ENCODE peak calls at places on chromosomes 4 and X, in ten cellular contexts. One of them, this sample, is unnamed.

GRCh38 chr4:1492636-1493539 is 86.6 kb upstream of the NKX1-1 start:
- DNase-seq in endothelial cell of umbilical vein: no peak
- DNase-seq in astrocyte of the spinal cord: no peak
- DNase-seq in CD8-positive, alpha-beta T cell: no peak
- DNase-seq in dorsolateral prefrontal cortex: peak
- DNase-seq in SK-N-SH: peak
- DNase-seq in body of pancreas: peak
- DNase-seq in breast epithelium: no peak
- DNase-seq in WERI-Rb-1: peak
- DNase-seq in upper lobe of right lung: peak
- DNase-seq in this sample: no peak

GRCh38 chr4:83661359-83661758 is 125.5 kb downstream of the GPAT3 start:
- DNase-seq in endothelial cell of umbilical vein: no peak
- DNase-seq in astrocyte of the spinal cord: no peak
- DNase-seq in CD8-positive, alpha-beta T cell: no peak
- DNase-seq in dorsolateral prefrontal cortex: no peak
- DNase-seq in SK-N-SH: no peak
- DNase-seq in body of pancreas: no peak
- DNase-seq in breast epithelium: no peak
- DNase-seq in WERI-Rb-1: no peak
- DNase-seq in upper lobe of right lung: no peak
- DNase-seq in this sample: no peak

GRCh38 chr4:142648378-142648777 is 197.7 kb downstream of the INPP4B start:
- DNase-seq in endothelial cell of umbilical vein: no peak
- DNase-seq in astrocyte of the spinal cord: no peak
- DNase-seq in CD8-positive, alpha-beta T cell: no peak
- DNase-seq in dorsolateral prefrontal cortex: no peak
- DNase-seq in SK-N-SH: no peak
- DNase-seq in body of pancreas: no peak
- DNase-seq in breast epithelium: no peak
- DNase-seq in WERI-Rb-1: no peak
- DNase-seq in upper lobe of right lung: no peak
- DNase-seq in this sample: no peak

GRCh38 chr4:55435136-55435535 is 39.4 kb downstream of the TMEM165 start:
- DNase-seq in endothelial cell of umbilical vein: peak
- DNase-seq in astrocyte of the spinal cord: peak
- DNase-seq in CD8-positive, alpha-beta T cell: no peak
- DNase-seq in dorsolateral prefrontal cortex: no peak
- DNase-seq in SK-N-SH: no peak
- DNase-seq in body of pancreas: no peak
- DNase-seq in breast epithelium: no peak
- DNase-seq in WERI-Rb-1: no peak
- DNase-seq in upper lobe of right lung: no peak
- DNase-seq in this sample: peak

GRCh38 chrX:9456250-9457074 is 8.4 kb upstream of the TBL1X start:
- DNase-seq in endothelial cell of umbilical vein: no peak
- DNase-seq in astrocyte of the spinal cord: no peak
- DNase-seq in CD8-positive, alpha-beta T cell: no peak
- DNase-seq in dorsolateral prefrontal cortex: no peak
- DNase-seq in SK-N-SH: no peak
- DNase-seq in body of pancreas: no peak
- DNase-seq in breast epithelium: no peak
- DNase-seq in WERI-Rb-1: no peak
- DNase-seq in upper lobe of right lung: no peak
- DNase-seq in this sample: no peak

GRCh38 chrX:1679238-1679637 is 64.4 kb downstream of the ASMT start:
- DNase-seq in endothelial cell of umbilical vein: no peak
- DNase-seq in astrocyte of the spinal cord: peak
- DNase-seq in CD8-positive, alpha-beta T cell: peak
- DNase-seq in dorsolateral prefrontal cortex: no peak
- DNase-seq in SK-N-SH: no peak
- DNase-seq in body of pancreas: no peak
- DNase-seq in breast epithelium: no peak
- DNase-seq in WERI-Rb-1: no peak
- DNase-seq in upper lobe of right lung: no peak
- DNase-seq in this sample: no peak

GRCh38 chr4:1396806-1397455 is 9.3 kb downstream of the NKX1-1 start:
- DNase-seq in endothelial cell of umbilical vein: no peak
- DNase-seq in astrocyte of the spinal cord: no peak
- DNase-seq in CD8-positive, alpha-beta T cell: no peak
- DNase-seq in dorsolateral prefrontal cortex: peak
- DNase-seq in SK-N-SH: peak
- DNase-seq in body of pancreas: no peak
- DNase-seq in breast epithelium: no peak
- DNase-seq in WERI-Rb-1: peak
- DNase-seq in upper lobe of right lung: peak
- DNase-seq in this sample: no peak

GRCh38 chr4:182898479-182898799 is 18.7 kb downstream of the DCTD start:
- DNase-seq in endothelial cell of umbilical vein: no peak
- DNase-seq in astrocyte of the spinal cord: no peak
- DNase-seq in CD8-positive, alpha-beta T cell: no peak
- DNase-seq in dorsolateral prefrontal cortex: no peak
- DNase-seq in SK-N-SH: no peak
- DNase-seq in body of pancreas: no peak
- DNase-seq in breast epithelium: no peak
- DNase-seq in WERI-Rb-1: no peak
- DNase-seq in upper lobe of right lung: no peak
- DNase-seq in this sample: no peak

GRCh38 chrX:147405764-147406163 is 506.0 kb upstream of the FMR1 start:
- DNase-seq in endothelial cell of umbilical vein: no peak
- DNase-seq in astrocyte of the spinal cord: no peak
- DNase-seq in CD8-positive, alpha-beta T cell: no peak
- DNase-seq in dorsolateral prefrontal cortex: no peak
- DNase-seq in SK-N-SH: no peak
- DNase-seq in body of pancreas: no peak
- DNase-seq in breast epithelium: no peak
- DNase-seq in WERI-Rb-1: no peak
- DNase-seq in upper lobe of right lung: no peak
- DNase-seq in this sample: no peak

GRCh38 chr4:118034061-118034785 is at the start of gene NDST3:
- DNase-seq in endothelial cell of umbilical vein: peak
- DNase-seq in astrocyte of the spinal cord: peak
- DNase-seq in CD8-positive, alpha-beta T cell: no peak
- DNase-seq in dorsolateral prefrontal cortex: peak
- DNase-seq in SK-N-SH: peak
- DNase-seq in body of pancreas: peak
- DNase-seq in breast epithelium: peak
- DNase-seq in WERI-Rb-1: peak
- DNase-seq in upper lobe of right lung: peak
- DNase-seq in this sample: peak

GRCh38 chr4:135538698-135539097 is 1337.1 kb upstream of the PABPC4L start:
- DNase-seq in endothelial cell of umbilical vein: no peak
- DNase-seq in astrocyte of the spinal cord: no peak
- DNase-seq in CD8-positive, alpha-beta T cell: no peak
- DNase-seq in dorsolateral prefrontal cortex: no peak
- DNase-seq in SK-N-SH: no peak
- DNase-seq in body of pancreas: no peak
- DNase-seq in breast epithelium: no peak
- DNase-seq in WERI-Rb-1: no peak
- DNase-seq in upper lobe of right lung: no peak
- DNase-seq in this sample: no peak

GRCh38 chrX:38086451-38087215 is 80.3 kb downstream of the SYTL5 start:
- DNase-seq in endothelial cell of umbilical vein: no peak
- DNase-seq in astrocyte of the spinal cord: no peak
- DNase-seq in CD8-positive, alpha-beta T cell: no peak
- DNase-seq in dorsolateral prefrontal cortex: no peak
- DNase-seq in SK-N-SH: no peak
- DNase-seq in body of pancreas: no peak
- DNase-seq in breast epithelium: no peak
- DNase-seq in WERI-Rb-1: no peak
- DNase-seq in upper lobe of right lung: no peak
- DNase-seq in this sample: peak

GRCh38 chr4:176584031-176584430 is 208.7 kb downstream of the VEGFC start:
- DNase-seq in endothelial cell of umbilical vein: no peak
- DNase-seq in astrocyte of the spinal cord: peak
- DNase-seq in CD8-positive, alpha-beta T cell: no peak
- DNase-seq in dorsolateral prefrontal cortex: no peak
- DNase-seq in SK-N-SH: no peak
- DNase-seq in body of pancreas: no peak
- DNase-seq in breast epithelium: no peak
- DNase-seq in WERI-Rb-1: no peak
- DNase-seq in upper lobe of right lung: no peak
- DNase-seq in this sample: no peak

DNA sequence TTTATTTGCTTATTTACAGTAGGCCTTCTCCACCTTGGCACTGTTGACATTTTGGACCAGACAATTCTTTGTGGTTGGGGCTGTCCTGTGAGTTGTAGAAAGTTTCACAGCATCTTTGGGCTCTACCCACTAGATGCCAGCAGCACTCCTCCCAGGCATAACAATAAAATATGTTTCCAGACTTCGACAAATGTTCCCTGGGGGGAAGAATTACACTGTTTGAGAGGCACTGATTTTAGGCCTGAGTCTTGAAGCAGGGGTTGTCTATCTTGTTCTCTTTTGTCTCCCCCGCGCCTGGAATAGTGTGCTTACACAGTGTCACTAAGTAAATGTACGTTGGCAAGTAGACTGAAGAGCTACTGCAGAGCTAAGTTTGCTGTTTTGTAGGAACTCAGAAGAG is 254.4 kb upstream of the BOD1L1 start:
- DNase-seq in endothelial cell of umbilical vein: no peak
- DNase-seq in astrocyte of the spinal cord: no peak
- DNase-seq in CD8-positive, alpha-beta T cell: no peak
- DNase-seq in dorsolateral prefrontal cortex: no peak
- DNase-seq in SK-N-SH: no peak
- DNase-seq in body of pancreas: no peak
- DNase-seq in breast epithelium: no peak
- DNase-seq in WERI-Rb-1: no peak
- DNase-seq in upper lobe of right lung: no peak
- DNase-seq in this sample: no peak
- TF ChIP-seq CTCF in endothelial cell of umbilical vein: no peak
- TF ChIP-seq CTCF in astrocyte of the spinal cord: peak
- TF ChIP-seq CTCF in CD8-positive, alpha-beta T cell: no peak
- TF ChIP-seq CTCF in dorsolateral prefrontal cortex: no peak
- TF ChIP-seq CTCF in SK-N-SH: peak
- TF ChIP-seq CTCF in body of pancreas: no peak
- TF ChIP-seq CTCF in breast epithelium: no peak
- TF ChIP-seq CTCF in WERI-Rb-1: no peak
- TF ChIP-seq CTCF in upper lobe of right lung: no peak
- TF ChIP-seq CTCF in this sample: peak

DNA sequence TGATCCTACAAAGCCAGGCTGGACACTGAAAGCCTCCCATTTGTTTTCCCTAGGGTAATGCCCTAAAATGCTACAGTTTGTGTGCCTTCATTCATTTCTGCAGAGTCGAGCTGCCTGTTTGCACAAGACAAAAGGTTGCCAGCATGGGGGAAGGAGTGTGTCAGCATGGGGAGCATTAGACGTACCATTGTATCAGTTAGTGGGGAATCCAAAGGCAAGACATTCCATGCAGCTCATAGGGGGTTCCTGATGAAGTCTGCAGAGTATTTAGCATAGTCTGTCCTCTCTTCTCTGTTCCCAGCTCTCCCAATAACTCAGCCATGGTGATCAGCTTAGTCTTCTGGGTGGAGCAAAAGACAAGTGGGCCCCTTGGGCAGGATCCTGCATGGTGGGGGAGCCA is 276.9 kb upstream of the PCDH7 start:
- DNase-seq in endothelial cell of umbilical vein: no peak
- DNase-seq in astrocyte of the spinal cord: no peak
- DNase-seq in CD8-positive, alpha-beta T cell: no peak
- DNase-seq in dorsolateral prefrontal cortex: no peak
- DNase-seq in SK-N-SH: no peak
- DNase-seq in body of pancreas: no peak
- DNase-seq in breast epithelium: no peak
- DNase-seq in WERI-Rb-1: no peak
- DNase-seq in upper lobe of right lung: no peak
- DNase-seq in this sample: no peak
- TF ChIP-seq CTCF in endothelial cell of umbilical vein: no peak
- TF ChIP-seq CTCF in astrocyte of the spinal cord: no peak
- TF ChIP-seq CTCF in CD8-positive, alpha-beta T cell: no peak
- TF ChIP-seq CTCF in dorsolateral prefrontal cortex: no peak
- TF ChIP-seq CTCF in SK-N-SH: no peak
- TF ChIP-seq CTCF in body of pancreas: no peak
- TF ChIP-seq CTCF in breast epithelium: no peak
- TF ChIP-seq CTCF in WERI-Rb-1: no peak
- TF ChIP-seq CTCF in upper lobe of right lung: no peak
- TF ChIP-seq CTCF in this sample: no peak

DNA sequence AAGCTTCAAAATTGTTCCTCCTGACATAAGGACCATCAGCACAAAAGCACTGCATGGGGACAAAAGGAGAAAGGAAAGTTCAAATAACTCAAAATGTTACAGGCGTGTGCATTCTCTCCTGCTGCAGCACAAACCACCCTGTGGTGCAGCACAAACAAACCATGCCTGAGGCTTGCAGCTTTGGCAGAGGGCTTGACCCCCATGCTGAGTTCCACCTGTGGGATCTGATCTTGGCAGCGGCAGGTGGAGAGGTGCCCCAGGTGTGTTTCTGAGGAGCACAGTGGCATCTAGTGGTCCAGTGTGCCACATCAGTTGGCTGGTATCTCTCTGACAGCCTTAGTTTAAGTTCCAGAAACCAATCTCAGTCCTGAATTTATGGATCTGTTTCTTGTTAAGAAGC is 164.6 kb downstream of the SOWAHB start:
- DNase-seq in endothelial cell of umbilical vein: no peak
- DNase-seq in astrocyte of the spinal cord: no peak
- DNase-seq in CD8-positive, alpha-beta T cell: no peak
- DNase-seq in dorsolateral prefrontal cortex: no peak
- DNase-seq in SK-N-SH: no peak
- DNase-seq in body of pancreas: peak
- DNase-seq in breast epithelium: peak
- DNase-seq in WERI-Rb-1: peak
- DNase-seq in upper lobe of right lung: no peak
- DNase-seq in this sample: no peak
- TF ChIP-seq CTCF in endothelial cell of umbilical vein: no peak
- TF ChIP-seq CTCF in astrocyte of the spinal cord: no peak
- TF ChIP-seq CTCF in CD8-positive, alpha-beta T cell: no peak
- TF ChIP-seq CTCF in dorsolateral prefrontal cortex: no peak
- TF ChIP-seq CTCF in SK-N-SH: peak
- TF ChIP-seq CTCF in body of pancreas: peak
- TF ChIP-seq CTCF in breast epithelium: peak
- TF ChIP-seq CTCF in WERI-Rb-1: peak
- TF ChIP-seq CTCF in upper lobe of right lung: no peak
- TF ChIP-seq CTCF in this sample: no peak

GRCh38 chrX:78759081-78759480 is 11.6 kb downstream of the LPAR4 start:
- DNase-seq in endothelial cell of umbilical vein: no peak
- DNase-seq in astrocyte of the spinal cord: no peak
- DNase-seq in CD8-positive, alpha-beta T cell: no peak
- DNase-seq in dorsolateral prefrontal cortex: no peak
- DNase-seq in SK-N-SH: no peak
- DNase-seq in body of pancreas: no peak
- DNase-seq in breast epithelium: no peak
- DNase-seq in WERI-Rb-1: no peak
- DNase-seq in upper lobe of right lung: no peak
- DNase-seq in this sample: no peak

GRCh38 chrX:78753571-78753970 is 6.1 kb downstream of the LPAR4 start:
- DNase-seq in endothelial cell of umbilical vein: no peak
- DNase-seq in astrocyte of the spinal cord: no peak
- DNase-seq in CD8-positive, alpha-beta T cell: no peak
- DNase-seq in dorsolateral prefrontal cortex: no peak
- DNase-seq in SK-N-SH: no peak
- DNase-seq in body of pancreas: no peak
- DNase-seq in breast epithelium: no peak
- DNase-seq in WERI-Rb-1: no peak
- DNase-seq in upper lobe of right lung: no peak
- DNase-seq in this sample: no peak

DNA sequence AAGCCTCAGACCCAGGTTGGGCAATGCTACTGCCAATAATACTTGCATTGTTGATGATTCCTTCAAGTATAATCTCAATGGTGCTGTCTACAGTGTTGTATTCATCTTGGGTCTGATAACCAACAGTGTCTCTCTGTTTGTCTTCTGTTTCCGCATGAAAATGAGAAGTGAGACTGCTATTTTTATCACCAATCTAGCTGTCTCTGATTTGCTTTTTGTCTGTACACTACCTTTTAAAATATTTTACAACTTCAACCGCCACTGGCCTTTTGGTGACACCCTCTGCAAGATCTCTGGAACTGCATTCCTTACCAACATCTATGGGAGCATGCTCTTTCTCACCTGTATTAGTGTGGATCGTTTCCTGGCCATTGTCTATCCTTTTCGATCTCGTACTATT is 7.4 kb downstream of the LPAR4 start:
- DNase-seq in endothelial cell of umbilical vein: no peak
- DNase-seq in astrocyte of the spinal cord: no peak
- DNase-seq in CD8-positive, alpha-beta T cell: no peak
- DNase-seq in dorsolateral prefrontal cortex: no peak
- DNase-seq in SK-N-SH: no peak
- DNase-seq in body of pancreas: no peak
- DNase-seq in breast epithelium: no peak
- DNase-seq in WERI-Rb-1: no peak
- DNase-seq in upper lobe of right lung: no peak
- DNase-seq in this sample: no peak
- TF ChIP-seq CTCF in endothelial cell of umbilical vein: no peak
- TF ChIP-seq CTCF in astrocyte of the spinal cord: no peak
- TF ChIP-seq CTCF in CD8-positive, alpha-beta T cell: no peak
- TF ChIP-seq CTCF in dorsolateral prefrontal cortex: no peak
- TF ChIP-seq CTCF in SK-N-SH: no peak
- TF ChIP-seq CTCF in body of pancreas: no peak
- TF ChIP-seq CTCF in breast epithelium: no peak
- TF ChIP-seq CTCF in WERI-Rb-1: no peak
- TF ChIP-seq CTCF in upper lobe of right lung: no peak
- TF ChIP-seq CTCF in this sample: no peak

This sample was measured in cardiac muscle cell.